ENCODE peak calls at places on chromosome X, in nine cellular contexts. T is foreskin fibroblast, O is astrocyte of the spinal cord, C is body of pancreas, V is psoas muscle, U is IMR-90, L is uterus, N is epithelial cell of proximal tubule, D is mammary epithelial cell. E is an unnamed sample.
A peak's percentile ranks its signal among the peaks of the same experiment; 100 is the strongest.

GRCh38 chrX:112769034-112769433 is 71.6 kb downstream of the AMOT start:
- DNase-seq in T (no peak), O (no peak), C (no peak), V (no peak), U (peak; percentile 43), L (no peak), N (no peak), D (no peak), E (no peak)

GRCh38 chrX:15511563-15511962 is 11.0 kb downstream of the BMX start:
- DNase-seq in T (no peak), O (no peak), C (no peak), V (no peak), U (no peak), L (no peak), N (no peak), D (peak; percentile 82), E (no peak)

GRCh38 chrX:3271485-3272186 is 74.8 kb downstream of the MXRA5 start:
- DNase-seq in T (peak; percentile 71), O (peak; percentile 88), C (no peak), V (no peak), U (peak; percentile 74), L (no peak), N (no peak), D (peak; percentile 61), E (peak; percentile 84)

GRCh38 chrX:40746536-40746935 is 11.2 kb upstream of the MED14 start:
- DNase-seq in T (no peak), O (no peak), C (no peak), V (no peak), U (no peak), L (no peak), N (no peak), D (no peak), E (no peak)

GRCh38 chrX:153782324-153782723 is 1.5 kb downstream of the SRPK3 start:
- DNase-seq in T (no peak), O (no peak), C (no peak), V (no peak), U (no peak), L (no peak), N (no peak), D (no peak), E (no peak)

GRCh38 chrX:50680990-50681389 is 133.0 kb downstream of the SHROOM4 start:
- DNase-seq in T (no peak), O (no peak), C (peak; percentile 10), V (no peak), U (no peak), L (no peak), N (no peak), D (peak; percentile 12), E (peak; percentile 23)

GRCh38 chrX:97405031-97405685 is 521.5 kb downstream of the RPA4 start:
- DNase-seq in T (no peak), O (no peak), C (no peak), V (no peak), U (peak; percentile 34), L (no peak), N (no peak), D (no peak), E (peak; percentile 65)

GRCh38 chrX:22666441-22666840 is 333.3 kb upstream of the DDX53 start:
- DNase-seq in T (no peak), O (peak; percentile 18), C (no peak), V (no peak), U (peak; percentile 27), L (no peak), N (no peak), D (peak; percentile 14), E (peak; percentile 68)

GRCh38 chrX:19137064-19137463 is 14.8 kb upstream of the ADGRG2 start:
- DNase-seq in T (no peak), O (no peak), C (no peak), V (no peak), U (no peak), L (no peak), N (no peak), D (no peak), E (no peak)

GRCh38 chrX:107656965-107657364 is 28.7 kb downstream of the PRPS1 start:
- DNase-seq in T (no peak), O (no peak), C (no peak), V (no peak), U (no peak), L (no peak), N (no peak), D (no peak), E (no peak)

DNA sequence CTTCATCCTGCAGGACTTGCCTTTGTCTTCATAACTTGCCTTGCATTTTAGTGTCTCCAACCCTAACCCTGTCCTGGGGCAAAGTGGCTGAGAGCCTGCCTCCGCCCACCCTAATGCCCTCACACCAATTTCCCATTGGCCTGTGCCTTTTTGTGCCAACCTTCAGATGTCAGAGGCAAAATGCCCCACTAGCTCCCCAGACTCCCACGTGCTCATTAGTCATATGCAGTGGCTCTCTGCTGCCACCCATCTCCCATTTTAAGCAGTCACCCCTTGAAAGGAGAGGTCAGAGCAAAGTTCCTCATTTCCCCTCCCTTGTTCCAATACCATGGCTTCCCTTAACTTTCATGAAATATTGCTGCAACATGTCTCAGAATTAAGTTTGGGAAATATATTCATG is 74.8 kb upstream of the PASD1 start:
- DNase-seq in T (no peak), O (no peak), C (no peak), V (no peak), U (no peak), L (no peak), N (no peak), D (peak; percentile 5), E (peak; percentile 1)
- TF ChIP-seq CTCF in T (no peak), O (no peak), C (no peak), V (no peak), U (no peak), L (no peak), N (peak; percentile 40), D (peak; percentile 56), E (peak; percentile 34)

GRCh38 chrX:147364896-147365295 is 546.8 kb upstream of the FMR1 start:
- DNase-seq in T (no peak), O (no peak), C (no peak), V (no peak), U (no peak), L (no peak), N (no peak), D (no peak), E (no peak)
- TF ChIP-seq CTCF in T (no peak), O (no peak), C (no peak), V (no peak), U (no peak), L (no peak), N (no peak), D (no peak), E (no peak)

DNA sequence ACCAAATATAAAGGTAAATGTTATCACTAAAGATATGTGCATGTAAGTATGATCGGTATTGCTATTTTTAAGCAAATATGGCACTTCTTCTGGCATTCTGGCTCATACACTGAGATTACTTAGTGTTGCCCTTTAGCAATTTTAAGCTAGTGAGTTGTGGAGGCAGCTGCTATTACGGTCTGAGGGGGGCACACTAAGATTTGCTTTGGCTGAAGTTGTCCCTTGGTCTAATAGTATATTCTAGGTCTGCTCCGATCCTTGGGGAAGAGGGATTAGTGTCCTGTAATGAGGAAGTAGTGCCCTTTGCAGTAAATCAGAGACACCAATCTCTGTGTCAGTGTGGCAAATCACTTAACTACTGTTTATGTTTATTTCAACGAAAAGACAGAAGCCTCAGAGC is 196.5 kb upstream of the FTHL17 start:
- DNase-seq in T (no peak), O (no peak), C (no peak), V (no peak), U (peak; percentile 16), L (no peak), N (no peak), D (no peak), E (peak; percentile 57)
- TF ChIP-seq CTCF in T (no peak), O (no peak), C (no peak), V (no peak), U (peak; percentile 31), L (no peak), N (no peak), D (no peak), E (peak; percentile 48)

GRCh38 chrX:17373337-17373736 is 1.7 kb upstream of the NHS start:
- DNase-seq in T (no peak), O (no peak), C (no peak), V (no peak), U (no peak), L (no peak), N (no peak), D (no peak), E (no peak)

GRCh38 chrX:17372052-17372451 is 2.9 kb upstream of the NHS start:
- DNase-seq in T (no peak), O (no peak), C (no peak), V (no peak), U (no peak), L (no peak), N (no peak), D (no peak), E (no peak)

GRCh38 chrX:17374619-17375360 is at the start of gene NHS:
- DNase-seq in T (peak; percentile 69), O (peak; percentile 76), C (peak; percentile 58), V (peak; percentile 77), U (peak; percentile 63), L (peak; percentile 69), N (no peak), D (peak; percentile 80), E (peak; percentile 70)

DNA sequence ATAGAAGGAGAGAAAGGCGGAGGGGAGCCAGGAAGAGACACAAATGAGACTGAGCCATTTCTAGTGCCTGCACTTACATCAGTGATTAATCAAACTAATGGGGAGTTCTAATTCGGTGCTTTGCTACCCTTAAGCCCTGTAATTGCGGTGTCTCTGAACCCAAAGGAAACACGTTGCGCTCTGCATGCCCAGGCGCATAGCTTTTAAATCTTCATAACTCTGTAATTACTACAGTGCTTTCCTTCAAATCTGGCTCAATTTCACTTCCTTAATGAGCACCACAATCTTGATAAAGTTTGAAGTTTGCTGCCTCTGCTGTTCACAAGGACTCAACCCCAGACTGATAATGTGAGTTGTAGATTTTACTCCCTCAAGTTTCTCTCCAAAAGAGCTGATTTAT is 5.7 kb upstream of the NHS start:
- DNase-seq in T (no peak), O (no peak), C (no peak), V (no peak), U (no peak), L (no peak), N (no peak), D (no peak), E (no peak)
- TF ChIP-seq CTCF in T (no peak), O (no peak), C (no peak), V (no peak), U (no peak), L (no peak), N (no peak), D (no peak), E (no peak)

GRCh38 chrX:65534450-65535292 is at the start of gene LAS1L:
- DNase-seq in T (peak; percentile 90), O (peak; percentile 94), C (peak; percentile 90), V (peak; percentile 95), U (peak; percentile 92), L (peak; percentile 91), N (peak; percentile 73), D (peak; percentile 91), E (peak; percentile 96)
- TF ChIP-seq CTCF in T (no peak), O (no peak), C (no peak), V (no peak), U (no peak), L (no peak), N (no peak), D (no peak), E (no peak)

E was measured in choroid plexus epithelial cell.